ENCODE peak calls at places on chromosome 3, in eight cellular contexts. D is fibroblast of lung, C is testis, W is H54, H is Calu3, Y is GF-D8, Z is NCI-H510A treated with DMSO at 0.1 percent for 48 hours, I is kidney. O is an unnamed sample.

GRCh38 chr3:136858381-136858780 is 3.6 kb upstream of the NCK1 start:
- DNase-seq in C (no peak), I (no peak), D (no peak), H (no peak), Y (peak), Z (no peak), W (no peak), O (no peak)

GRCh38 chr3:37130984-37131975 is 43.1 kb downstream of the LRRFIP2 start:
- DNase-seq in Y (no peak), Z (no peak), W (no peak), I (no peak), D (no peak), C (no peak), H (no peak), O (no peak)

GRCh38 chr3:64022451-64023186 is 675 bp downstream of the PSMD6 start:
- DNase-seq in C (peak), Y (no peak), Z (no peak), D (peak), H (peak), W (no peak), I (peak), O (no peak)

GRCh38 chr3:159859424-159859823 is 129.2 kb upstream of the IL12A start:
- DNase-seq in D (no peak), Y (no peak), W (no peak), H (no peak), Z (no peak), C (no peak), I (no peak), O (no peak)

GRCh38 chr3:174191895-174192294 is 667.2 kb upstream of the NAALADL2 start:
- DNase-seq in C (no peak), I (no peak), W (no peak), Z (no peak), D (no peak), H (no peak), Y (no peak), O (no peak)

GRCh38 chr3:186509423-186509822 is 34.8 kb downstream of the CRYGS start:
- DNase-seq in Z (no peak), D (no peak), Y (peak), W (no peak), H (no peak), I (no peak), C (no peak), O (no peak)

GRCh38 chr3:58161435-58162398 is 49.1 kb downstream of the DNASE1L3 start:
- DNase-seq in C (no peak), Z (peak), D (peak), I (peak), H (peak), Y (no peak), W (peak), O (peak)

GRCh38 chr3:188573929-188574317 is 420.0 kb downstream of the LPP start:
- DNase-seq in Z (no peak), I (no peak), W (no peak), H (no peak), Y (no peak), C (no peak), D (no peak), O (no peak)

GRCh38 chr3:40780801-40781406 is 256.1 kb downstream of the ZNF621 start:
- DNase-seq in C (peak), Z (no peak), W (no peak), H (no peak), I (peak), Y (no peak), D (peak), O (no peak)

GRCh38 chr3:13042127-13042931 is 30.9 kb downstream of the IQSEC1 start:
- DNase-seq in H (no peak), D (no peak), Y (no peak), Z (no peak), I (peak), C (peak), W (no peak), O (no peak)

GRCh38 chr3:147384210-147385058 is 21.9 kb downstream of the ZIC4 start:
- DNase-seq in W (no peak), Y (no peak), D (no peak), I (no peak), H (no peak), C (peak), Z (no peak), O (no peak)

GRCh38 chr3:195908439-195909293 is at the start of gene TNK2:
- DNase-seq in C (no peak), D (no peak), Z (no peak), I (peak), Y (no peak), W (peak), H (peak), O (peak)

GRCh38 chr3:183370391-183370790 is 58.0 kb downstream of the MCF2L2 start:
- DNase-seq in C (no peak), Y (no peak), I (no peak), Z (no peak), H (no peak), D (no peak), W (no peak), O (no peak)

GRCh38 chr3:105444725-105445124 is 78.0 kb downstream of the ALCAM start:
- DNase-seq in C (no peak), I (no peak), D (peak), H (no peak), Y (no peak), W (no peak), Z (no peak), O (no peak)

GRCh38 chr3:147410518-147411234 is 1.5 kb downstream of the ZIC1 start:
- DNase-seq in Z (peak), Y (no peak), H (no peak), D (peak), I (peak), C (peak), W (no peak), O (peak)

GRCh38 chr3:129122697-129123055 is 1.1 kb upstream of the RAB43 start:
- DNase-seq in D (no peak), C (peak), Z (no peak), I (no peak), H (no peak), W (no peak), Y (no peak), O (no peak)

GRCh38 chr3:120161902-120162301 is 67.7 kb upstream of the GSK3B start:
- DNase-seq in H (no peak), W (no peak), Y (no peak), C (no peak), D (no peak), Z (no peak), I (no peak), O (no peak)

GRCh38 chr3:8445861-8446260 is 55.8 kb upstream of the LMCD1 start:
- DNase-seq in D (peak), Y (no peak), Z (no peak), H (peak), W (no peak), I (no peak), C (no peak), O (no peak)

GRCh38 chr3:104102386-104102785 is 1264.3 kb upstream of the ALCAM start:
- DNase-seq in C (peak), H (peak), Y (no peak), I (no peak), W (peak), D (peak), Z (peak), O (no peak)

GRCh38 chr3:354433-354832 is 157.9 kb downstream of the CHL1 start:
- DNase-seq in Z (peak), I (no peak), D (peak), Y (peak), C (peak), W (peak), H (peak), O (no peak)

GRCh38 chr3:14142567-14143270 is 17.9 kb downstream of the TMEM43 start:
- DNase-seq in C (no peak), Z (peak), W (no peak), I (peak), D (no peak), Y (no peak), H (no peak), O (no peak)

GRCh38 chr3:49173792-49174170 is 2.4 kb downstream of the KLHDC8B start:
- DNase-seq in W (no peak), Z (no peak), I (peak), C (peak), D (peak), H (no peak), Y (no peak), O (no peak)

GRCh38 chr3:66450389-66451022 is 50.3 kb downstream of the LRIG1 start:
- DNase-seq in W (no peak), H (no peak), C (peak), I (no peak), Z (no peak), Y (no peak), D (peak), O (no peak)

GRCh38 chr3:82000773-82001172 is 239.3 kb upstream of the GBE1 start:
- DNase-seq in Y (no peak), I (no peak), W (no peak), H (no peak), Z (peak), D (peak), C (no peak), O (no peak)

GRCh38 chr3:171967932-171968678 is 71.3 kb upstream of the FNDC3B start:
- DNase-seq in W (no peak), C (no peak), I (peak), Y (no peak), Z (no peak), D (peak), H (no peak), O (no peak)

GRCh38 chr3:181454451-181455027 is 257.2 kb upstream of the SOX2 start:
- DNase-seq in Z (no peak), I (no peak), Y (no peak), D (peak), H (no peak), W (no peak), C (no peak), O (no peak)

GRCh38 chr3:20052851-20053250 is 12.6 kb downstream of the KAT2B start:
- DNase-seq in I (no peak), Z (no peak), Y (no peak), D (no peak), H (no peak), C (no peak), W (no peak), O (no peak)

GRCh38 chr3:96209703-96210102 is 604.7 kb upstream of the EPHA6 start:
- DNase-seq in D (no peak), Y (no peak), I (no peak), H (peak), W (no peak), C (no peak), Z (no peak), O (no peak)

GRCh38 chr3:37730825-37731224 is 130.9 kb upstream of the CTDSPL start:
- DNase-seq in Y (no peak), W (no peak), C (no peak), Z (no peak), D (no peak), I (no peak), H (no peak), O (no peak)

GRCh38 chr3:149621218-149622005 is 36.4 kb downstream of the WWTR1 start:
- DNase-seq in I (no peak), D (peak), C (no peak), Y (no peak), Z (no peak), H (peak), W (peak), O (no peak)

GRCh38 chr3:150535204-150535603 is 11.1 kb downstream of the SERP1 start:
- DNase-seq in I (no peak), Z (peak), C (no peak), W (no peak), D (no peak), H (no peak), Y (no peak), O (no peak)

GRCh38 chr3:194472290-194472920 is 14.4 kb downstream of the ATP13A3 start:
- DNase-seq in H (peak), Y (peak), W (no peak), C (peak), D (peak), Z (peak), I (no peak), O (no peak)

GRCh38 chr3:176663819-176664218 is 533.5 kb downstream of the TBL1XR1 start:
- DNase-seq in H (peak), C (no peak), I (no peak), D (peak), Z (peak), Y (no peak), W (no peak), O (no peak)

GRCh38 chr3:33612641-33613040 is 105.4 kb downstream of the CLASP2 start:
- DNase-seq in D (no peak), W (no peak), Z (no peak), I (no peak), H (no peak), C (no peak), Y (no peak), O (no peak)

O was measured in chondrocyte.